ENCODE peak calls at places on chromosomes 16 and 17, in eight cellular contexts. N, O, D, J, M, K, T and S are unnamed samples.

GRCh38 chr17:57121308-57122042 is 36.4 kb downstream of the AKAP1 start:
- DNase-seq in O (no peak), M (peak; percentile 36), N (peak; percentile 44), T (peak; percentile 56), D (peak; percentile 70), J (no peak), K (peak; percentile 29), S (no peak)

GRCh38 chr16:21302454-21302853 is 24.4 kb upstream of the CRYM start:
- DNase-seq in J (no peak), N (no peak), D (no peak), T (no peak), M (peak; percentile 3), K (no peak), O (peak; percentile 8), S (no peak)

GRCh38 chr17:50459756-50460155 is 8.9 kb downstream of the CHAD start:
- DNase-seq in M (no peak), K (no peak), N (no peak), J (no peak), D (no peak), O (no peak), T (no peak), S (no peak)

GRCh38 chr17:43864161-43864706 is 17.3 kb downstream of the CD300LG start:
- DNase-seq in K (no peak), N (no peak), J (peak; percentile 38), T (no peak), D (no peak), M (no peak), O (no peak), S (no peak)

GRCh38 chr16:84724619-84725307 is 25.0 kb downstream of the USP10 start:
- DNase-seq in N (no peak), K (no peak), O (peak; percentile 68), J (no peak), M (peak; percentile 44), D (no peak), T (no peak), S (no peak)

GRCh38 chr17:82369211-82369610 is 2.4 kb upstream of the UTS2R start:
- DNase-seq in K (no peak), D (no peak), O (no peak), N (no peak), M (no peak), J (no peak), T (no peak), S (no peak)

GRCh38 chr16:31273187-31273586 is 13.4 kb downstream of the ITGAM start:
- DNase-seq in K (no peak), J (no peak), M (no peak), T (no peak), O (no peak), D (no peak), N (no peak), S (no peak)

GRCh38 chr16:75032655-75033054 is 33.8 kb downstream of the ZNRF1 start:
- DNase-seq in D (no peak), K (no peak), T (no peak), O (no peak), N (no peak), M (no peak), J (no peak), S (no peak)

GRCh38 chr16:20612551-20613470 is 36.6 kb upstream of the ACSM2B start:
- DNase-seq in K (no peak), N (peak; percentile 56), J (peak; percentile 49), T (peak; percentile 30), O (no peak), M (no peak), D (no peak), S (peak; percentile 77)

GRCh38 chr16:72832640-72833039 is 215.3 kb downstream of the ZFHX3 start:
- DNase-seq in O (peak; percentile 65), T (peak; percentile 85), M (peak; percentile 70), D (peak; percentile 86), N (peak; percentile 82), J (peak; percentile 90), K (peak; percentile 81), S (peak; percentile 59)

GRCh38 chr17:44359001-44359400 is 4.7 kb downstream of the FAM171A2 start:
- DNase-seq in D (no peak), J (no peak), N (no peak), T (no peak), M (no peak), O (no peak), K (no peak), S (no peak)

GRCh38 chr17:17416400-17417360 is 60.1 kb upstream of the MED9 start:
- DNase-seq in D (peak; percentile 69), O (peak; percentile 30), K (peak; percentile 23), N (no peak), T (peak; percentile 65), M (peak; percentile 87), J (no peak), S (peak; percentile 76)

GRCh38 chr17:27559996-27560481 is 70.9 kb upstream of the LGALS9 start:
- DNase-seq in N (peak; percentile 71), D (peak; percentile 61), T (peak; percentile 97), O (peak; percentile 82), J (peak; percentile 58), M (peak; percentile 93), K (peak; percentile 87), S (peak; percentile 74)

GRCh38 chr17:79618383-79619067 is 7.7 kb upstream of the RBFOX3 start:
- DNase-seq in M (no peak), K (no peak), D (peak; percentile 5), N (no peak), O (no peak), T (no peak), J (peak; percentile 3), S (no peak)

GRCh38 chr16:2058901-2059300 is 11.1 kb downstream of the TSC2 start:
- DNase-seq in M (no peak), N (no peak), K (no peak), T (no peak), D (no peak), O (no peak), J (no peak), S (no peak)

GRCh38 chr17:80773243-80773991 is 218.2 kb upstream of the CHMP6 start:
- DNase-seq in O (no peak), K (peak; percentile 59), N (no peak), T (no peak), J (no peak), M (peak; percentile 80), D (no peak), S (peak; percentile 89)

GRCh38 chr16:88649924-88650748 is 717 bp downstream of the CYBA start:
- DNase-seq in O (peak; percentile 51), M (peak; percentile 8), N (no peak), T (peak; percentile 40), J (peak; percentile 84), D (no peak), K (no peak), S (no peak)

GRCh38 chr17:17732892-17733670 is 51.8 kb downstream of the RAI1 start:
- DNase-seq in O (no peak), N (no peak), T (peak; percentile 54), J (no peak), M (peak; percentile 81), D (peak; percentile 65), K (no peak), S (no peak)

GRCh38 chr16:22316411-22316811 is 19.2 kb downstream of the POLR3E start:
- DNase-seq in O (no peak), N (no peak), J (peak; percentile 41), T (no peak), D (no peak), M (no peak), K (no peak), S (no peak)

GRCh38 chr16:22317625-22318024 is 20.4 kb downstream of the POLR3E start:
- DNase-seq in K (no peak), N (no peak), J (peak; percentile 17), D (no peak), M (no peak), T (no peak), O (no peak), S (no peak)

GRCh38 chr16:22314661-22315626 is 17.7 kb downstream of the POLR3E start:
- DNase-seq in D (no peak), M (no peak), T (no peak), J (peak; percentile 42), K (no peak), N (no peak), O (no peak), S (no peak)

GRCh38 chr16:22317001-22317530 is 19.9 kb downstream of the POLR3E start:
- DNase-seq in O (no peak), M (no peak), D (no peak), N (no peak), K (no peak), J (peak; percentile 42), T (no peak), S (no peak)

GRCh38 chr16:22315979-22316378 is 18.8 kb downstream of the POLR3E start:
- DNase-seq in D (no peak), M (no peak), N (no peak), T (no peak), O (no peak), K (no peak), J (peak; percentile 21), S (no peak)
- H3K36me3 ChIP-seq in D (peaks cover 83% of the 10 kb centered on the region), M (peaks cover 46% of the 10 kb centered on the region), N (peaks cover 65% of the 10 kb centered on the region), T (peaks cover 13% of the 10 kb centered on the region), O (peaks cover 34% of the 10 kb centered on the region), K (peaks cover 100% of the 10 kb centered on the region), J (no peaks in the 10 kb centered on the region), S (peaks cover 85% of the 10 kb centered on the region)

DNA sequence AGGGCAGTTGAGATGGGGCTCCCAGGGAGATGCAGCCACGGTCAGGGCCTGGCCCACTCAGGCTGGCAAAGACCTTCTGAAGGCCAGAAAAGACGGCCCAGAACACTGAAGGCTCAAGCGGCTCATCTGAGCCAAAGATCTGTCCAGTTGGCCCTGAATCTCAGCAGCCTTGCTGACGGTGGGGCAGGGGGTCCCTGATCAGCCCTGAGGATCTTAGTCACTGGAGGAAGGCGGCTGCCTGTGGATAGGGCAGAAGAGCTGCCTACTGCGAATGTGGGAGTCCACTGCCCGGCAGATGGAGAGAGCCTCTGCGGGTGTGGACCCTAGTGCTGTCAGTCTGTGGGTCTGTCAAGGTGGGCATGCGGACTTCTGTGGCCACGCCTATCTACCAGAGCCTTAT is 1738.2 kb downstream of the TP53TG3F start:
- DNase-seq in M (no peak), D (no peak), T (no peak), O (no peak), K (no peak), J (no peak), N (no peak), S (no peak)
- H3K9me3 ChIP-seq in M (peaks cover 34% of the 10 kb centered on the region), D (no peaks in the 10 kb centered on the region), T (no peaks in the 10 kb centered on the region), O (peaks cover 5% of the 10 kb centered on the region), K (no peaks in the 10 kb centered on the region), J (no peaks in the 10 kb centered on the region), N (no peaks in the 10 kb centered on the region), S (no peaks in the 10 kb centered on the region)

DNA sequence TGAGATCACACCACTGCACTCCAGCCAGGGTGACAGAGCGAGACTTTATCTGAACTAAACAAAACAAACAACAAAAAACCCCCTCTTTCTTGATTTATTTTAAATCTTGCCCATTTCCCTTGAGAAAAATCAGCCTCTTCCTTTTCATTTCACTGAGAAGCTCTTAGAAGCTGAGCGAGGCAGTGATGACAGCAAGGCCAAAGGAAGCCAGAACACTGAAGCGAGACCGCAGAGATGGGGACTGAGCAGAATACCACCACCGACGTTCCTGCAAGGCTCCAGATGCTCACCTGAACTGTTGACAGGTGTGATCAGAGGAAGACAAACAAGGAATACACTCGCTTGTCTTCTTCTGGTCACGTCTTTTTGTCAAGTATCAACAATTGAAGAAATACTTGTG is 30.5 kb upstream of the IRF8 start:
- DNase-seq in K (no peak), N (no peak), J (no peak), O (no peak), T (no peak), M (no peak), D (no peak), S (no peak)
- H3K27me3 ChIP-seq in K (peaks cover 20% of the 10 kb centered on the region), N (peaks cover 19% of the 10 kb centered on the region), J (no peaks in the 10 kb centered on the region), O (no peaks in the 10 kb centered on the region), T (no peaks in the 10 kb centered on the region), M (peaks cover 39% of the 10 kb centered on the region), D (no peaks in the 10 kb centered on the region), S (peaks cover 4% of the 10 kb centered on the region)

GRCh38 chr17:62004388-62004787 is 60.7 kb downstream of the MED13 start:
- DNase-seq in N (no peak), O (no peak), T (no peak), K (no peak), J (no peak), M (no peak), D (no peak), S (no peak)
- H3K36me3 ChIP-seq in N (peaks cover 3% of the 10 kb centered on the region), O (peaks cover 3% of the 10 kb centered on the region), T (peaks cover 6% of the 10 kb centered on the region), K (peaks cover 87% of the 10 kb centered on the region), J (no peaks in the 10 kb centered on the region), M (peaks cover 21% of the 10 kb centered on the region), D (peaks cover 10% of the 10 kb centered on the region), S (peaks cover 62% of the 10 kb centered on the region)